ENCODE peak calls at places on chromosome 21, in four cellular contexts. Q is uterus, C is left ventricle myocardium inferior, M is right cardiac atrium. V is an unnamed sample.

GRCh38 chr21:27480841-27481261 is 514.0 kb upstream of the ADAMTS5 start:
- DNase-seq in Q (no peak), C (no peak), M (no peak), V (no peak)

GRCh38 chr21:41698071-41698470 is 68.8 kb downstream of the RIPK4 start:
- DNase-seq in Q (no peak), C (no peak), M (no peak), V (no peak)

GRCh38 chr21:42238185-42238934 is 19.4 kb downstream of the ABCG1 start:
- DNase-seq in Q (no peak), C (peak; percentile 7), M (no peak), V (no peak)

GRCh38 chr21:15749868-15750174 is 20.0 kb downstream of the USP25 start:
- DNase-seq in Q (no peak), C (no peak), M (no peak), V (no peak)

GRCh38 chr21:46323227-46323709 is 402 bp downstream of the C21orf58 start:
- DNase-seq in Q (no peak), C (no peak), M (no peak), V (no peak)

GRCh38 chr21:45972353-45972715 is 9.2 kb upstream of the COL6A1 start:
- DNase-seq in Q (peak; percentile 67), C (peak; percentile 56), M (peak; percentile 63), V (no peak)

GRCh38 chr21:38985423-38986378 is 180.0 kb downstream of the ETS2 start:
- DNase-seq in Q (peak; percentile 73), C (peak; percentile 72), M (peak; percentile 70), V (peak; percentile 75)

GRCh38 chr21:34797926-34798595 is 129.3 kb downstream of the CLIC6 start:
- DNase-seq in Q (no peak), C (no peak), M (no peak), V (no peak)

GRCh38 chr21:38920631-38921398 is 115.1 kb downstream of the ETS2 start:
- DNase-seq in Q (peak; percentile 48), C (no peak), M (no peak), V (no peak)

GRCh38 chr21:36980280-36981048 is 14.0 kb upstream of the HLCS start:
- DNase-seq in Q (peak; percentile 19), C (peak; percentile 21), M (peak; percentile 34), V (no peak)

GRCh38 chr21:22575165-22575584 is 1577.0 kb downstream of the NCAM2 start:
- DNase-seq in Q (no peak), C (no peak), M (no peak), V (no peak)

GRCh38 chr21:36330904-36331303 is 10.9 kb downstream of the MORC3 start:
- DNase-seq in Q (peak; percentile 32), C (peak; percentile 41), M (peak; percentile 26), V (peak; percentile 29)

GRCh38 chr21:16427587-16428087 is 697.9 kb downstream of the USP25 start:
- DNase-seq in Q (no peak), C (no peak), M (no peak), V (no peak)

GRCh38 chr21:42724226-42724920 is 71.0 kb downstream of the PDE9A start:
- DNase-seq in Q (peak; percentile 28), C (no peak), M (peak; percentile 24), V (peak; percentile 44)

GRCh38 chr21:22164912-22165311 is 1166.7 kb downstream of the NCAM2 start:
- DNase-seq in Q (no peak), C (no peak), M (no peak), V (no peak)

GRCh38 chr21:46111193-46111571 is 13.3 kb downstream of the COL6A2 start:
- DNase-seq in Q (no peak), C (no peak), M (peak; percentile 27), V (peak; percentile 4)

GRCh38 chr21:22763442-22763841 is 1765.2 kb downstream of the NCAM2 start:
- DNase-seq in Q (no peak), C (no peak), M (no peak), V (no peak)

GRCh38 chr21:34022557-34023335 is 50.6 kb upstream of the MRPS6 start:
- DNase-seq in Q (no peak), C (no peak), M (no peak), V (no peak)

GRCh38 chr21:42962360-42963007 is 11.9 kb upstream of the PKNOX1 start:
- DNase-seq in Q (no peak), C (no peak), M (no peak), V (no peak)

GRCh38 chr21:46051379-46051770 is 46.5 kb upstream of the COL6A2 start:
- DNase-seq in Q (no peak), C (no peak), M (no peak), V (no peak)

GRCh38 chr21:40685121-40685630 is 161.8 kb downstream of the DSCAM start:
- DNase-seq in Q (no peak), C (peak; percentile 27), M (no peak), V (no peak)

GRCh38 chr21:38329176-38329575 is 72.4 kb downstream of the KCNJ15 start:
- DNase-seq in Q (no peak), C (no peak), M (no peak), V (no peak)

GRCh38 chr21:36704281-36704957 is 5.5 kb downstream of the SIM2 start:
- DNase-seq in Q (no peak), C (no peak), M (no peak), V (no peak)

GRCh38 chr21:28150021-28150420 is 842.7 kb downstream of the LTN1 start:
- DNase-seq in Q (no peak), C (no peak), M (no peak), V (no peak)

GRCh38 chr21:36499578-36500471 is 19.9 kb upstream of the CLDN14 start:
- DNase-seq in Q (no peak), C (peak; percentile 31), M (peak; percentile 74), V (no peak)

GRCh38 chr21:38467369-38467768 is 30.9 kb downstream of the ERG start:
- DNase-seq in Q (no peak), C (no peak), M (no peak), V (no peak)

GRCh38 chr21:37193006-37193405 is 74.1 kb downstream of the VPS26C start:
- DNase-seq in Q (no peak), C (no peak), M (no peak), V (no peak)

GRCh38 chr21:42219606-42220137 is 732 bp downstream of the ABCG1 start:
- DNase-seq in Q (no peak), C (peak; percentile 28), M (no peak), V (peak; percentile 44)

GRCh38 chr21:34344584-34344983 is 19.2 kb upstream of the KCNE2 start:
- DNase-seq in Q (no peak), C (no peak), M (no peak), V (no peak)

GRCh38 chr21:22898061-22898460 is 1899.9 kb downstream of the NCAM2 start:
- DNase-seq in Q (no peak), C (no peak), M (no peak), V (no peak)

GRCh38 chr21:22710725-22711124 is 1712.5 kb downstream of the NCAM2 start:
- DNase-seq in Q (no peak), C (no peak), M (no peak), V (peak; percentile 7)

GRCh38 chr21:34037446-34037845 is 35.9 kb upstream of the MRPS6 start:
- DNase-seq in Q (no peak), C (no peak), M (no peak), V (no peak)

GRCh38 chr21:31511258-31511657 is 148.2 kb upstream of the SOD1 start:
- DNase-seq in Q (no peak), C (no peak), M (no peak), V (no peak)

GRCh38 chr21:31503939-31504338 is 155.6 kb upstream of the SOD1 start:
- DNase-seq in Q (no peak), C (no peak), M (no peak), V (no peak)

GRCh38 chr21:31514598-31514997 is 144.9 kb upstream of the SOD1 start:
- DNase-seq in Q (no peak), C (no peak), M (no peak), V (no peak)

GRCh38 chr21:31505975-31506374 is 153.5 kb upstream of the SOD1 start:
- DNase-seq in Q (no peak), C (no peak), M (no peak), V (no peak)

GRCh38 chr21:31509108-31510017 is 150.1 kb upstream of the SOD1 start:
- DNase-seq in Q (no peak), C (no peak), M (no peak), V (no peak)
- H3K27ac ChIP-seq in Q (no peak overlapping the region), C (no peak overlapping the region), M (no peak overlapping the region), V (no peak overlapping the region)

GRCh38 chr21:26194811-26195251 is 24.3 kb upstream of the APP start:
- DNase-seq in Q (no peak), C (no peak), M (no peak), V (no peak)
- H3K27ac ChIP-seq in Q (no peak overlapping the region), C (no peak overlapping the region), M (no peak overlapping the region), V (no peak overlapping the region)

DNA sequence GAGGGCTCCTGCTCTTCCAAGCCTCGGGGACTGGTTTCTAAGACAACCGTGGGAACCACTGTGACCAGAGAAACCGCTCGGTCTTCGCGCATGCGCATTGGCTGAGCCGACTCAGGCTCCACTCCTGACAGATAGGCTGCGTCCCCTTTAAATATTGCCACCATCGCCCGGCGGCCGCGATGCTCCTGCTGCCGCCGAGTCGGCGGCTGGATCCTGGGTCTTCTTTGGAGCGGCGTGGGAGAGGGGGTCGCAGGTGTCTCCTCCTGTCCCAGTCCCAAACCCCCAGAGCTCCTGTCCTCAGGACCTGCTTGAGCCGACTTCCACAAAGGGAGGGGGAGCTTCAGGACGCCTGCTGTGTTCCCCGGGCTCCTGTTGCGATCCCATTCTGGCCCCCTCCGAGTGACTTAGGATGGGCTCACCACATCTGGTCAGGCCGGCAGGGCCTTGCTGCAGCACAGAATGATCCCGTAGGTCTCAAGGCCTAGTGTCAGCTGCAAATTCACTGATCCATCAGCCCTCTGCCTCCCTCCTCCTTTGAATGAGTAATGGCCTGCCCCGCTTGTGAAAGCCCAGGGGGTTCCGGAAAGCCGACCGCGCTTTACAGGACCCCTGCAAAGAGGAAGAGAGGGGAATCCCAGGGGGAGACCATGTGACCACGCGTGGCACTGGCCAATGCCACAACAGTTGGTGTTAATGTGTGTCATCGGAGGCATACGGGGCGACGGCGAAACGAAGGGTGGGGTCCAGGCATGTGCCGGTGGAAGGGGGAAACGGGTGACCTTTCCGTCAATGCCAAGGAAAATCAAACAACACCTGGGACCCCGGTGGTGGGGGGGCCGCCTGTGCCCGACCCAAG is 683.2 kb upstream of the TPTE start:
- DNase-seq in Q (no peak), C (no peak), M (no peak), V (no peak)
- H3K27ac ChIP-seq in Q (no peak overlapping the region), C (no peak overlapping the region), M (no peak overlapping the region), V (no peak overlapping the region)

DNA sequence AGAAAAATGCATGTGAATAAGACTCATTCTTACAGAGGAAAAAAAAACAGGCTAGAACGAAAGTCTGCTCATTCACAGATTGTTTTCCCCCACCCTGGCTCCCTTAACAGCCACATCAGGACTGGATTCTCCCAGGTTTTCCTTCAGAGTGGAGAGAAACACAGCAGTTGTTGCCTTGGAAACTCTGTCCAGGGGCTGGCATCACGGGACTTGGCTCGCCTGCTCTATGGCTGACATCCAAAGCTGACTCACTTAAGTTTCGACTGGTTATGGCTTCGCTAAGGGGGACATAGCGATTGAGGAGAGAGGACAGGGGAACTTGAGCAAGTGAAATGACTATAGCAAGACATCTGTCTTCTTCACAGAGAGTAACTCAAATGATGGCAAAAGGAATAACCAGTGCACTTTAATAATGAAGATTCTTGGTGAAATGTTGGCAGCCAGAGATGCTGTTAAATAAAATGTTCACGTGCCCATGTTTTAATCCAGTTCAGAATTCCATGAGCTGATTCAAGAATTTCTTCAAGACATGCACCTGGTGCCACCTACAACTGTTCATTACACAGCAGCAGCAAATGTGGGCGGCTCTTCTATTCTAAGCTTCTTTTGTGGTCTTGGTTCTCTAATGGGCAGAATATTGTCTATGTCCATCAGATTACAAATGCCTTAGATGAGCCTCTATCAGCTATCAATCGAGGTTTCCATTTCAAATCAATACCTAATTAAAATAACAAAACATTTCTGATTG is 21.8 kb downstream of the MIS18A start:
- DNase-seq in Q (peak; percentile 84), C (peak; percentile 54), M (peak; percentile 70), V (peak; percentile 63)
- H3K27ac ChIP-seq in Q (peak overlapping the region; percentile 63), C (peak overlapping the region; percentile 9), M (no peak overlapping the region), V (peak overlapping the region; percentile 17)

GRCh38 chr21:44957901-44958451 is 18.1 kb downstream of the SLX9 start:
- DNase-seq in Q (no peak), C (peak; percentile 35), M (no peak), V (peak; percentile 25)
- H3K27ac ChIP-seq in Q (peak overlapping the region; percentile 77), C (peak overlapping the region; percentile 89), M (peak overlapping the region; percentile 28), V (peak overlapping the region; percentile 68)

V was measured in heart right ventricle.